ENCODE peak calls at places on chromosome 14, in four cellular contexts. L is uterus, N is NT2/D1, E is ovary. Y is an unnamed sample.
A peak's percentile ranks its signal among the peaks of the same experiment; 100 is the strongest.

GRCh38 chr14:87687338-87687876 is 305.6 kb downstream of the GALC start:
- DNase-seq in N (no peak), L (peak; percentile 83), E (no peak), Y (no peak)

GRCh38 chr14:25406818-25407217 is 356.9 kb upstream of the STXBP6 start:
- DNase-seq in E (no peak), L (no peak), N (peak; percentile 39), Y (peak; percentile 27)

GRCh38 chr14:61876362-61877049 is 114.3 kb downstream of the SNAPC1 start:
- DNase-seq in N (no peak), L (no peak), E (no peak), Y (no peak)

GRCh38 chr14:78345346-78345745 is 175.2 kb downstream of the NRXN3 start:
- DNase-seq in L (no peak), E (no peak), N (no peak), Y (no peak)

GRCh38 chr14:23294734-23295561 is 7.7 kb downstream of the PPP1R3E start:
- DNase-seq in N (no peak), L (peak; percentile 40), E (no peak), Y (peak; percentile 53)

GRCh38 chr14:101731187-101732080 is 30.1 kb upstream of the PPP2R5C start:
- DNase-seq in E (no peak), N (no peak), L (peak; percentile 66), Y (peak; percentile 87)

GRCh38 chr14:58283730-58284129 is 14.6 kb upstream of the ARID4A start:
- DNase-seq in E (no peak), L (no peak), N (no peak), Y (no peak)

GRCh38 chr14:101336203-101336602 is 225.1 kb upstream of the DIO3 start:
- DNase-seq in E (no peak), N (no peak), L (no peak), Y (no peak)

GRCh38 chr14:21041676-21042433 is at the start of gene RNASE7:
- DNase-seq in E (no peak), N (no peak), L (no peak), Y (no peak)

GRCh38 chr14:75978249-75978731 is 3.5 kb downstream of the TGFB3 start:
- DNase-seq in E (no peak), L (peak; percentile 33), N (no peak), Y (no peak)

GRCh38 chr14:34930591-34931069 is 52.2 kb upstream of the SRP54 start:
- DNase-seq in E (no peak), N (no peak), L (no peak), Y (no peak)

GRCh38 chr14:52012635-52013034 is 23.3 kb downstream of the RTRAF start:
- DNase-seq in N (no peak), E (peak; percentile 68), L (peak; percentile 64), Y (no peak)

GRCh38 chr14:24298892-24299254 is 707 bp downstream of the DHRS1 start:
- DNase-seq in E (no peak), L (no peak), N (no peak), Y (no peak)

GRCh38 chr14:100214768-100215079 is 24.2 kb upstream of the YY1 start:
- DNase-seq in L (no peak), N (no peak), E (no peak), Y (no peak)

GRCh38 chr14:31326111-31326510 is 94.2 kb downstream of the HEATR5A start:
- DNase-seq in E (no peak), N (no peak), L (no peak), Y (no peak)

GRCh38 chr14:59829469-59829868 is 41.1 kb downstream of the RTN1 start:
- DNase-seq in N (no peak), E (no peak), L (no peak), Y (no peak)

GRCh38 chr14:72528059-72528950 is 365.6 kb downstream of the DPF3 start:
- DNase-seq in L (no peak), E (no peak), N (no peak), Y (no peak)

GRCh38 chr14:74551431-74551830 is 57.9 kb downstream of the ISCA2 start:
- DNase-seq in L (no peak), E (no peak), N (no peak), Y (no peak)

GRCh38 chr14:40985584-40985983 is 621.1 kb upstream of the LRFN5 start:
- DNase-seq in N (no peak), E (no peak), L (no peak), Y (no peak)
- H3K9me3 ChIP-seq in N (no peaks in the 10 kb centered on the region), E (no peaks in the 10 kb centered on the region), L (no peaks in the 10 kb centered on the region), Y (no peaks in the 10 kb centered on the region)

GRCh38 chr14:92315050-92315785 is 7.7 kb upstream of the SLC24A4 start:
- DNase-seq in E (no peak), N (no peak), L (no peak), Y (no peak)

GRCh38 chr14:92310776-92311375 is 12.1 kb upstream of the SLC24A4 start:
- DNase-seq in L (no peak), E (no peak), N (no peak), Y (no peak)

GRCh38 chr14:92314182-92314581 is 8.8 kb upstream of the SLC24A4 start:
- DNase-seq in E (no peak), N (no peak), L (no peak), Y (no peak)

GRCh38 chr14:92308676-92309075 is 14.3 kb upstream of the SLC24A4 start:
- DNase-seq in L (no peak), E (peak; percentile 35), N (no peak), Y (no peak)

GRCh38 chr14:92309968-92310367 is 13.0 kb upstream of the SLC24A4 start:
- DNase-seq in N (no peak), E (no peak), L (no peak), Y (no peak)
- H3K36me3 ChIP-seq in N (no peaks in the 10 kb centered on the region), E (no peaks in the 10 kb centered on the region), L (no peaks in the 10 kb centered on the region), Y (no peaks in the 10 kb centered on the region)

GRCh38 chr14:106776395-106776983 is 1250.1 kb downstream of the TMEM121 start:
- DNase-seq in L (no peak), N (no peak), E (no peak), Y (no peak)
- H3K9me3 ChIP-seq in L (no peaks in the 10 kb centered on the region), N (no peaks in the 10 kb centered on the region), E (no peaks in the 10 kb centered on the region), Y (no peaks in the 10 kb centered on the region)

GRCh38 chr14:102932484-102933248 is 10.2 kb downstream of the AMN start:
- DNase-seq in N (no peak), E (peak; percentile 33), L (no peak), Y (no peak)

GRCh38 chr14:102930138-102930752 is 7.8 kb downstream of the AMN start:
- DNase-seq in N (no peak), L (no peak), E (no peak), Y (peak; percentile 27)

GRCh38 chr14:102933618-102934231 is 11.3 kb downstream of the AMN start:
- DNase-seq in E (peak; percentile 26), N (no peak), L (no peak), Y (no peak)

GRCh38 chr14:102930753-102931579 is 8.5 kb downstream of the AMN start:
- DNase-seq in E (no peak), N (no peak), L (no peak), Y (no peak)

GRCh38 chr14:102931580-102932285 is 9.3 kb downstream of the AMN start:
- DNase-seq in E (no peak), L (no peak), N (no peak), Y (no peak)
- H3K36me3 ChIP-seq in E (no peaks in the 10 kb centered on the region), L (no peaks in the 10 kb centered on the region), N (peaks cover 25% of the 10 kb centered on the region), Y (peaks cover 7% of the 10 kb centered on the region)

GRCh38 chr14:104084251-104085002 is 1.1 kb upstream of the ASPG start:
- DNase-seq in E (peak; percentile 46), L (no peak), N (no peak), Y (no peak)
- H3K9me3 ChIP-seq in E (no peaks in the 10 kb centered on the region), L (no peaks in the 10 kb centered on the region), N (no peaks in the 10 kb centered on the region), Y (no peaks in the 10 kb centered on the region)

DNA sequence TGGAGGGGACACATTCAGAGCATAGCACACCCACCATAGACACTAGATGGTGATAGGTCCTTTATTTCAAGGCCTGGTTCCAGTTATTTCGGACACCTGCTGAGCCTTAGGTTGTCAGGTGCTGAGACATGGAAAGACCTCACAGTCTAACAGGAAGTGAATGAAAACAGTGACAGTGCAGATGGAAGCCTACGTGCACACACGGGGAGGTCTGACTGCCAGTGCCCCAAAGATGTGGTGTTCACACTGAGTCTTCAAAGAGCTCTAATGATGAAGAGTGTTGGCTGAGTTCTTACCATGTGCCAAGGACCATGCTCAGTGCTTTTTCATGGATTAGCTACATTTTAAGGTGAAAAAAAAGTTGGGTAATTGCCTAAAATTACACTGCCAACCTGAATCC is 46.6 kb downstream of the CKB start:
- DNase-seq in N (no peak), L (no peak), E (no peak), Y (no peak)
- H3K36me3 ChIP-seq in N (peaks cover 56% of the 10 kb centered on the region), L (no peaks in the 10 kb centered on the region), E (no peaks in the 10 kb centered on the region), Y (peaks cover 47% of the 10 kb centered on the region)

DNA sequence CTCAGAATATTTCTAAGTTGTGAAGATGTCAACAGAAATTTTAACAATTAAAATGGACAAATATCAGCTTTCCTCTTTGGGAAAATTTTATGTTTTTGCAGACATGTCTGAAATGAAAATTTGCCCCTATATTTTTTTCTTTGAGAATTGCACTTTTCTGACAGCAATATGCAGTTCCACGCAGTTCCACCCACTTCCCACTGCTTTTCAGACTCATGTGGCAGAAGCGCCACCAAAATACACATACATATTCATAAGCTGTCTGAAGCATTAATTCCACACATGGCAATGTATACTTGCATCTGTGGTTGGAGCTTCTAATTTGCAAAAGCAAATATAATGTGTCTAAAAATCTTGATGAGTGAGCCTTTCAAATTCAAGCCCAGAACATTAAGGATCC is 129.6 kb downstream of the PRKD1 start:
- DNase-seq in L (no peak), N (no peak), E (no peak), Y (no peak)
- H3K9me3 ChIP-seq in L (no peaks in the 10 kb centered on the region), N (no peaks in the 10 kb centered on the region), E (no peaks in the 10 kb centered on the region), Y (no peaks in the 10 kb centered on the region)

DNA sequence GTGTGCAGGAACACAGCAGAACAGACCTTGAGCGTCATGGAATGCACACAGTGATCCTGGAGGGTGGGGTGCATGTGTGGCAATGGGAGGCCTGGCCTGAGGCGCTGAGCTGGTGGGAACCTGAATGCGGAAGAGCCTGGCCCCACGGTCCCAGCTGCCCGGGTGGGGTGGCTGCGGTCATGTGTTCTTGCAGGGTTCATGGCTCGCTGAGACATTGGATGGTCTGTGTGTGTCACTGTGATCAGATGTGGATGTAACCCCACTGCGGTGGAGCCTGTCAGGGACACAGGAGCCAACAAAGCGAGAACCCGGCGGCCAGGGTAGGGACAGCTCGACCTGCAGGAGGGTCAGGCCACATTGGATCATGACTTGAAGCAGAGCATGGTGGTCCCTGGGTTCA is 23.2 kb downstream of the MTA1 start:
- DNase-seq in L (no peak), E (no peak), N (no peak), Y (no peak)
- H3K36me3 ChIP-seq in L (no peaks in the 10 kb centered on the region), E (no peaks in the 10 kb centered on the region), N (peaks cover 71% of the 10 kb centered on the region), Y (no peaks in the 10 kb centered on the region)

Y was measured in thyroid gland.